ENCODE peak calls at places on chromosome 22, in six cellular contexts. One of them, this sample, is unnamed. For H3K36me3, the result is how much of the 10 kb centered on the place peaks cover.

GRCh38 chr22:24506802-24507438 is 11.8 kb downstream of the UPB1 start:
- DNase-seq in tibial artery: no peak
- DNase-seq in fibroblast of lung: peak
- DNase-seq in prostate gland: no peak
- DNase-seq in lung: peak
- DNase-seq in heart right ventricle: no peak
- DNase-seq in this sample: no peak

GRCh38 chr22:47396105-47396504 is 633.7 kb downstream of the TBC1D22A start:
- DNase-seq in fibroblast of lung: no peak
- DNase-seq in tibial artery: no peak
- DNase-seq in heart right ventricle: no peak
- DNase-seq in prostate gland: no peak
- DNase-seq in lung: no peak
- DNase-seq in this sample: no peak

GRCh38 chr22:45889093-45889538 is 87.8 kb downstream of the WNT7B start:
- DNase-seq in lung: no peak
- DNase-seq in prostate gland: no peak
- DNase-seq in tibial artery: no peak
- DNase-seq in heart right ventricle: peak
- DNase-seq in fibroblast of lung: no peak
- DNase-seq in this sample: peak

GRCh38 chr22:39429916-39430575 is 26.8 kb upstream of the MGAT3 start:
- DNase-seq in prostate gland: no peak
- DNase-seq in fibroblast of lung: no peak
- DNase-seq in lung: no peak
- DNase-seq in tibial artery: no peak
- DNase-seq in heart right ventricle: no peak
- DNase-seq in this sample: no peak

GRCh38 chr22:47196493-47196849 is 434.0 kb downstream of the TBC1D22A start:
- DNase-seq in fibroblast of lung: no peak
- DNase-seq in lung: no peak
- DNase-seq in heart right ventricle: no peak
- DNase-seq in prostate gland: no peak
- DNase-seq in tibial artery: no peak
- DNase-seq in this sample: no peak

GRCh38 chr22:31248965-31249940 is 37.2 kb downstream of the LIMK2 start:
- DNase-seq in prostate gland: peak
- DNase-seq in tibial artery: no peak
- DNase-seq in heart right ventricle: no peak
- DNase-seq in lung: no peak
- DNase-seq in fibroblast of lung: peak
- DNase-seq in this sample: no peak

GRCh38 chr22:37196539-37197450 is 8.7 kb upstream of the C1QTNF6 start:
- DNase-seq in tibial artery: peak
- DNase-seq in heart right ventricle: peak
- DNase-seq in fibroblast of lung: peak
- DNase-seq in lung: peak
- DNase-seq in prostate gland: peak
- DNase-seq in this sample: peak

GRCh38 chr22:47163481-47163875 is 401.0 kb downstream of the TBC1D22A start:
- DNase-seq in heart right ventricle: peak
- DNase-seq in fibroblast of lung: no peak
- DNase-seq in prostate gland: no peak
- DNase-seq in lung: no peak
- DNase-seq in tibial artery: peak
- DNase-seq in this sample: no peak

GRCh38 chr22:35567794-35568193 is 27.2 kb downstream of the RASD2 start:
- DNase-seq in fibroblast of lung: no peak
- DNase-seq in tibial artery: no peak
- DNase-seq in lung: no peak
- DNase-seq in prostate gland: no peak
- DNase-seq in heart right ventricle: peak
- DNase-seq in this sample: peak

GRCh38 chr22:35258144-35258988 is 1.1 kb downstream of the HMGXB4 start:
- DNase-seq in lung: no peak
- DNase-seq in fibroblast of lung: peak
- DNase-seq in heart right ventricle: no peak
- DNase-seq in prostate gland: peak
- DNase-seq in tibial artery: no peak
- DNase-seq in this sample: peak

GRCh38 chr22:43921361-43921760 is 2.2 kb upstream of the PNPLA3 start:
- DNase-seq in prostate gland: no peak
- DNase-seq in fibroblast of lung: peak
- DNase-seq in lung: no peak
- DNase-seq in heart right ventricle: no peak
- DNase-seq in tibial artery: no peak
- DNase-seq in this sample: no peak

GRCh38 chr22:46357711-46358505 is 22.4 kb downstream of the TRMU start:
- DNase-seq in prostate gland: no peak
- DNase-seq in heart right ventricle: no peak
- DNase-seq in tibial artery: no peak
- DNase-seq in lung: no peak
- DNase-seq in fibroblast of lung: no peak
- DNase-seq in this sample: no peak

GRCh38 chr22:41688365-41689211 is at the start of gene SNU13:
- DNase-seq in lung: peak
- DNase-seq in fibroblast of lung: peak
- DNase-seq in prostate gland: peak
- DNase-seq in heart right ventricle: peak
- DNase-seq in tibial artery: peak
- DNase-seq in this sample: peak
- TF ChIP-seq CTCF in lung: peak
- TF ChIP-seq CTCF in fibroblast of lung: no peak
- TF ChIP-seq CTCF in prostate gland: no peak
- TF ChIP-seq CTCF in heart right ventricle: no peak
- TF ChIP-seq CTCF in tibial artery: peak
- TF ChIP-seq CTCF in this sample: peak

DNA sequence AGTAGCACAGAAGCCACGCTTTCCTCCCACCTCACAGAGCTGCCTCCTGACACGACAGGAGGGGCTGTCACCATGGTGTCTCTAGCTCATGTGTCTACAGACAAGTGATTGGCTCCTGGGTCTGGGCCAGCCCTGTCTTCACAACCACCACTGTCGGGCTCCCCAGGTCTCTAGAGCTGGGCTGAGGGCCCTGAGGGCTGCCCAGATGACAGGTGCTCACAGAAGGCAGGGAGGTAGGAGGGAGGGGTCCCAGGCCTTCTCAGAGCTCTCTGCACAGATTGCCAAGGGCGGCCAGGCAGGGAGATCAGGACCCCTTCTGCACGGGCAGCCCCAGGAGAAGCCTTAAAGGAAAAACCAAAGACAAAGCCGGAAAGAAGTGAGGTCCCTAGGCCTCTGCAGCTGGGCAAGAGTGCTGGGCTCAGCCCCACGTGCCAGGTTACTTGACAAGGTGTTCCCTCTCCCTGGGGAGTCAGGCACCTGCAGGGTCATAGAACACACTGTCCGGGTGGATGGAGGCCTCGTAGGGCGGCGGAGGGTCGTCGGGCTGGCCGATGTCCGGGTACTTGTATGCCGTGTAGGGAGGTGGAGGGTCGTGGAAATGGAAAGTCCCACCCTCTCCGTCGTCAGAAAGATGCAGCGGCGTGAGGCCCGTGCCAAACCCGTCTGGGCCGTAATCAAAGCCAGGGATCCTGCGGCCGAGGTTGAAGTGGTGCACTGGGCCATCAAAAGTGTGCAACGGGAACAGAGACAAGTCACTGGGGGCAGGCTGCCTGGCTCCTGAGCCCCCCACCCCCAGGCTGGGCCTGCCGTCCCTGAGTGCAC is 81.4 kb downstream of the DGCR2 start:
- DNase-seq in tibial artery: peak
- DNase-seq in lung: no peak
- DNase-seq in prostate gland: no peak
- DNase-seq in fibroblast of lung: no peak
- DNase-seq in heart right ventricle: no peak
- DNase-seq in this sample: no peak
- H3K36me3 ChIP-seq in tibial artery: half or more
- H3K36me3 ChIP-seq in lung: under half
- H3K36me3 ChIP-seq in prostate gland: under half
- H3K36me3 ChIP-seq in fibroblast of lung: under half
- H3K36me3 ChIP-seq in heart right ventricle: half or more
- H3K36me3 ChIP-seq in this sample: under half

GRCh38 chr22:50398698-50399648 is 55.8 kb downstream of the PPP6R2 start:
- DNase-seq in lung: no peak
- DNase-seq in prostate gland: no peak
- DNase-seq in tibial artery: no peak
- DNase-seq in heart right ventricle: no peak
- DNase-seq in fibroblast of lung: no peak
- DNase-seq in this sample: no peak
- H3K4me3 ChIP-seq in lung: no peak
- H3K4me3 ChIP-seq in prostate gland: no peak
- H3K4me3 ChIP-seq in tibial artery: no peak
- H3K4me3 ChIP-seq in heart right ventricle: peak
- H3K4me3 ChIP-seq in fibroblast of lung: no peak
- H3K4me3 ChIP-seq in this sample: no peak

DNA sequence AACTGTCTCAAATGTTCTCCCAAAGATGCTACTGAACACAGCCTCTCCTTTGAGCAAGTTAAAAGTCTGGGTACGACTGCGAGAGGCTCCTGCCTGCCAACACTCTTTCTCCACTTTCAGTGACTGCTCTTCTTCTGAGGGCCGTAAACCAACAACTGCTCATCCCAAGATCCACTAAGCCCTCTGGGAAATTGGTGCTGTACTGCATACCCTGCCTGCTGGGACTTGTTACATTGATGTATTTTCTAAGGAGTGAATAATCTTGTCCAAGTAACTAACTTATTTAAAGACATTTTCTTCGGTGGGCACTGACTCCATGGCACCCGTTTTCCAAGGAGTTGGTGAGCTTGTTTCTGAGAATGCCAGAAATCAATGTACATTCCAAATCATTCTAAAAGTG is 87.2 kb downstream of the ZNF280B start:
- DNase-seq in lung: no peak
- DNase-seq in tibial artery: no peak
- DNase-seq in prostate gland: no peak
- DNase-seq in heart right ventricle: no peak
- DNase-seq in fibroblast of lung: no peak
- DNase-seq in this sample: no peak
- TF ChIP-seq CTCF in lung: no peak
- TF ChIP-seq CTCF in tibial artery: no peak
- TF ChIP-seq CTCF in prostate gland: no peak
- TF ChIP-seq CTCF in heart right ventricle: no peak
- TF ChIP-seq CTCF in fibroblast of lung: no peak
- TF ChIP-seq CTCF in this sample: no peak

This sample was measured in BE2C.